ENCODE peak calls at places on chromosome 1, in ten cellular contexts. W, J, Q, X, I, D, Y, A, T and R are unnamed samples.

GRCh38 chr1:223833948-223834347 is 11.8 kb downstream of the TP53BP2 start:
- DNase-seq in Q (no peak), T (no peak), Y (no peak), D (no peak), I (no peak), J (no peak), A (no peak), X (no peak), W (no peak), R (no peak)

GRCh38 chr1:197356723-197357533 is 88.9 kb downstream of the CRB1 start:
- DNase-seq in J (no peak), W (peak; percentile 34), Q (no peak), A (peak; percentile 54), T (no peak), I (no peak), X (no peak), D (no peak), Y (no peak), R (no peak)

GRCh38 chr1:204143276-204144041 is 8.4 kb downstream of the ETNK2 start:
- DNase-seq in Y (no peak), W (no peak), T (no peak), X (no peak), Q (no peak), J (no peak), A (no peak), D (no peak), I (no peak), R (no peak)

GRCh38 chr1:157245823-157246222 is 107.6 kb upstream of the ETV3 start:
- DNase-seq in A (no peak), X (no peak), Y (no peak), W (no peak), T (no peak), D (no peak), I (no peak), J (no peak), Q (no peak), R (no peak)

GRCh38 chr1:207750901-207751300 is 953 bp upstream of the CD46 start:
- DNase-seq in J (no peak), X (no peak), W (no peak), I (no peak), Y (no peak), Q (no peak), T (no peak), A (peak; percentile 13), D (no peak), R (no peak)

GRCh38 chr1:190475394-190476250 is 2.0 kb downstream of the BRINP3 start:
- DNase-seq in T (no peak), I (no peak), W (no peak), A (no peak), Q (no peak), D (no peak), Y (no peak), J (no peak), X (no peak), R (no peak)

GRCh38 chr1:243942196-243943150 is 92.4 kb upstream of the AKT3 start:
- DNase-seq in J (no peak), Y (no peak), T (no peak), A (no peak), X (no peak), W (no peak), Q (no peak), D (no peak), I (no peak), R (no peak)

GRCh38 chr1:92583821-92584760 is 97.4 kb upstream of the GFI1 start:
- DNase-seq in Q (no peak), J (no peak), I (no peak), D (no peak), W (no peak), Y (no peak), A (peak; percentile 79), T (no peak), X (no peak), R (no peak)

GRCh38 chr1:26182372-26182675 is 5.0 kb downstream of the CNKSR1 start:
- DNase-seq in Y (no peak), W (no peak), X (no peak), D (peak; percentile 92), I (no peak), T (no peak), Q (peak; percentile 93), A (no peak), J (no peak), R (no peak)

GRCh38 chr1:27970401-27970800 is 10.6 kb downstream of the XKR8 start:
- DNase-seq in A (no peak), W (peak; percentile 55), J (no peak), X (peak; percentile 81), D (peak; percentile 74), Y (no peak), T (no peak), I (no peak), Q (peak; percentile 62), R (no peak)

GRCh38 chr1:61873581-61873980 is 131.3 kb downstream of the PATJ start:
- DNase-seq in X (no peak), A (peak; percentile 4), D (no peak), Q (no peak), J (no peak), W (no peak), T (no peak), Y (no peak), I (no peak), R (no peak)

GRCh38 chr1:93483606-93484005 is 35.7 kb downstream of the FNBP1L start:
- DNase-seq in Y (no peak), J (no peak), X (no peak), I (no peak), D (no peak), W (no peak), Q (no peak), T (no peak), A (no peak), R (no peak)

GRCh38 chr1:226097866-226098625 is 35.5 kb downstream of the H3-3A start:
- DNase-seq in Q (no peak), X (no peak), J (no peak), T (no peak), I (no peak), W (peak; percentile 3), D (no peak), A (peak; percentile 89), Y (no peak), R (no peak)

GRCh38 chr1:41851589-41851988 is 67.1 kb downstream of the HIVEP3 start:
- DNase-seq in D (no peak), X (no peak), T (no peak), A (peak; percentile 80), Y (no peak), I (no peak), J (no peak), Q (peak; percentile 62), W (no peak), R (no peak)

GRCh38 chr1:162004441-162004950 is 19.2 kb downstream of the OLFML2B start:
- DNase-seq in Y (no peak), X (no peak), J (no peak), I (no peak), T (no peak), A (no peak), Q (no peak), D (no peak), W (no peak), R (no peak)

DNA sequence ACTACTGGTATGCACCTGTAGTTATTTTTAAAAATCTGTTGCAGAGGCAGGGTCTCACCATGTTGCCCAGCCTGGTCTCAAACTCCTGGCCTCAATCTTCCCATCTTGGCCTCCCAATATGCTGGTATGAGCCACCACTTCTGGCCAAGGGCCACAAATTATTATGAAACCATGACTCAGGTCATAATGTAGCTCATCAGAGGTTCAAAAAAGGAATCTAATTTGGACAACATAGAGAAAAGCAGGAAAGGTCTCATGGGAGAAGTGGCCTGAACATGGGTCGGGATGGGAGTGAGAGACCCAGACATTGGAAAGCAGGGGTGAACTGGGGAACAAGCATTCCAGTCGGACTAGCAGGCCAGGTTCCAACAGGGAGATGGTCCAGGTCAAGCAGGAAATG is 45.2 kb upstream of the C1orf198 start:
- DNase-seq in A (no peak), Y (no peak), X (no peak), J (no peak), T (no peak), W (no peak), Q (no peak), I (no peak), D (no peak), R (no peak)
- H3K4me1 ChIP-seq in A (no peaks in the 10 kb centered on the region), Y (peaks cover 10% of the 10 kb centered on the region), X (peaks cover 18% of the 10 kb centered on the region), J (no peaks in the 10 kb centered on the region), T (peaks cover 10% of the 10 kb centered on the region), W (peaks cover 13% of the 10 kb centered on the region), Q (peaks cover 9% of the 10 kb centered on the region), I (no peaks in the 10 kb centered on the region), D (peaks cover 18% of the 10 kb centered on the region), R (no peaks in the 10 kb centered on the region)

DNA sequence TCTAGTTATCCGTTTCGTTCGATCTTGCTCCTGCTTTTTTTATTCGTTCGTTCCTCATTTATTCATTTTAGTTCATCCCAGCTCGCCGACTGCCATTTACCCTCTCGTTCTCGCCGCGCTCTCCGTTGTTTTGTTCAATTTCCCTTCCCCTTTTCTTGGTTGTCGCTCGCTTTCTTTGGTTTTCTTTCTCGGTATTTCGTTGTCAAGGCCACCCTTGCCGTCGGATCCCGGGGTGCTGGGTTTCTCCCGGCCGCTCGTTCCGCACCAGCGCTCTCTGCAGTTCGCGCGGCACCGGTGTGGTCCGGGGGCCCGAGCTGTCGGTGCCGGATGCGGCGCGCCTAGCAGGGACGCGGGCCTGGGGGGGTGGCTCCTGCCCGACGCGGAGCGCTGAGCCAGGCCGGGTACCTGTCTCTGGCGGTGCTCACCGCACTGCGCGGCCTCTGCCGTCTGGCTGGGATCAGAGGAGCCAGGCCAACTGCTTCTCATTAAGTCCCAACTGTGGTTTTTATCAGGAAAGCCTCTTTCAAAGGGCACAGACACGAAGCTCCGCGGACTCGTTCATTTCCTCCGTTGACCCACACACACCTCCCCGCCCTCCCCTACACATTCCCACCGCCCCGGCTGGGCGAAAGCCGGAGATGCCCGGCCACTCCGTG is 1.7 kb downstream of the ALX3 start:
- DNase-seq in A (no peak), X (no peak), Y (no peak), I (no peak), T (no peak), D (peak; percentile 41), J (no peak), W (no peak), Q (no peak), R (no peak)
- H3K4me3 ChIP-seq in A (no peak overlapping the region), X (no peak overlapping the region), Y (peak overlapping the region; percentile 58), I (peak overlapping the region; percentile 41), T (peak overlapping the region; percentile 23), D (peak overlapping the region; percentile 43), J (no peak overlapping the region), W (no peak overlapping the region), Q (no peak overlapping the region), R (no peak overlapping the region)

DNA sequence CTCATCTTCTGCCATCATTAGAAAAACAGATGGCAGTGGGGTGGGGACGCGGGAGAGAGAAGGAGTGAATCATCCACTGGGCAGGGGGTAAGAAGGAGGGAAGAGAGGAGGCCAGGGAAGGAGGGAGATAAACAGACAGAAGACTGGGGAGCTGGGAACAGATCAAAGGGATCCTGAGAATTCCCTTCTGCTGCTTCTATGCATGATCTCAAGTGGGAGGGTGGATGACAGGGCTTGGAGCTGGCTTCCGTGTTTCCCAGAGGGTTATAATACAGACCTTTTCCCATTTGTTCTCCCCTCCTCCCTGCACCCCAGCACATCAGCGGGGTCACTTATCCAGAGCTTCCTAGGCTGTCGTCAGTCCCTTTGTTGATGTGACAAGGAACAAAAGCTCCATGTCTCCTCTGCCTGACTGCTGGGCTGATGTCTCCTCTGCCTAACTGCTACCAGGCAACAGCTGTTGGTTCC is 338.6 kb downstream of the PAPPA2 start:
- DNase-seq in D (no peak), X (no peak), Y (no peak), Q (peak; percentile 15), A (no peak), W (peak; percentile 33), J (no peak), T (no peak), I (no peak), R (peak; percentile 39)
- H3K4me1 ChIP-seq in D (no peaks in the 10 kb centered on the region), X (peaks cover 7% of the 10 kb centered on the region), Y (peaks cover 28% of the 10 kb centered on the region), Q (no peaks in the 10 kb centered on the region), A (no peaks in the 10 kb centered on the region), W (peaks cover 22% of the 10 kb centered on the region), J (no peaks in the 10 kb centered on the region), T (peaks cover 11% of the 10 kb centered on the region), I (no peaks in the 10 kb centered on the region), R (no peaks in the 10 kb centered on the region)

GRCh38 chr1:220895412-220895946 is 16.2 kb downstream of the HLX start:
- DNase-seq in D (no peak), I (no peak), T (no peak), X (no peak), Y (no peak), A (no peak), J (no peak), Q (no peak), W (no peak), R (no peak)
- H3K4me3 ChIP-seq in D (no peak overlapping the region), I (no peak overlapping the region), T (no peak overlapping the region), X (peak overlapping the region; percentile 48), Y (no peak overlapping the region), A (no peak overlapping the region), J (no peak overlapping the region), Q (no peak overlapping the region), W (no peak overlapping the region), R (no peak overlapping the region)